ENCODE peak calls at places on chromosomes 11 and 22, in six cellular contexts. E is OCI-LY7, W is neural progenitor cell, A is hepatocyte, V is PC-3, G is GM23338. K is an unnamed sample.

GRCh38 chr11:48047616-48048015 is 67.3 kb downstream of the PTPRJ start:
- DNase-seq in E (no peak), G (no peak), V (no peak), A (peak; percentile 42), W (no peak), K (peak; percentile 70)

GRCh38 chr11:123304828-123305530 is 109.9 kb upstream of the CLMP start:
- DNase-seq in A (no peak), E (peak; percentile 60), W (peak; percentile 36), V (no peak), G (peak; percentile 45), K (no peak)

GRCh38 chr11:61688368-61689163 is 8.4 kb downstream of the DAGLA start:
- DNase-seq in W (no peak), V (no peak), G (no peak), A (no peak), E (no peak), K (peak; percentile 87)

GRCh38 chr11:118398797-118399564 is 2.4 kb upstream of the ATP5MG start:
- DNase-seq in A (no peak), E (peak; percentile 54), G (no peak), W (no peak), V (no peak), K (peak; percentile 24)

GRCh38 chr11:1437500-1437899 is 47.8 kb downstream of the BRSK2 start:
- DNase-seq in V (no peak), G (no peak), W (peak; percentile 50), E (no peak), A (peak; percentile 93), K (peak; percentile 60)

GRCh38 chr22:45550416-45550815 is 47.7 kb downstream of the FBLN1 start:
- DNase-seq in G (no peak), V (no peak), W (no peak), A (peak; percentile 3), E (no peak), K (no peak)

GRCh38 chr11:19565639-19566038 is 147.0 kb upstream of the NAV2 start:
- DNase-seq in W (no peak), E (no peak), G (no peak), V (no peak), A (no peak), K (no peak)

GRCh38 chr11:115447273-115447864 is 56.8 kb downstream of the CADM1 start:
- DNase-seq in W (no peak), A (no peak), G (no peak), E (no peak), V (no peak), K (no peak)

GRCh38 chr11:34364102-34364501 is 6.3 kb upstream of the ABTB2 start:
- DNase-seq in A (no peak), W (no peak), V (no peak), G (no peak), E (no peak), K (no peak)

GRCh38 chr11:106695506-106695905 is 322.8 kb downstream of the GUCY1A2 start:
- DNase-seq in W (no peak), G (no peak), E (no peak), V (peak; percentile 12), A (peak; percentile 10), K (peak; percentile 50)

GRCh38 chr22:40603088-40603605 is 33.4 kb downstream of the MRTFA start:
- DNase-seq in E (no peak), G (no peak), W (no peak), V (peak; percentile 50), A (peak; percentile 11), K (peak; percentile 85)

GRCh38 chr11:84524422-84525051 is 1102.6 kb downstream of the DLG2 start:
- DNase-seq in G (peak; percentile 46), A (peak; percentile 8), V (peak; percentile 57), E (peak; percentile 27), W (peak; percentile 44), K (peak; percentile 67)

GRCh38 chr22:29710922-29711593 is 8.7 kb upstream of the CABP7 start:
- DNase-seq in A (no peak), G (no peak), E (no peak), W (no peak), V (no peak), K (no peak)

GRCh38 chr11:14644396-14645246 is 1.0 kb downstream of the PDE3B start:
- DNase-seq in E (no peak), W (peak; percentile 65), G (peak; percentile 68), A (peak; percentile 21), V (no peak), K (peak; percentile 46)

GRCh38 chr22:28795932-28796856 is 4.2 kb downstream of the XBP1 start:
- DNase-seq in W (no peak), E (no peak), G (no peak), A (no peak), V (no peak), K (no peak)

GRCh38 chr11:36034572-36035331 is 90.9 kb downstream of the LDLRAD3 start:
- DNase-seq in E (no peak), A (peak; percentile 60), G (no peak), V (peak; percentile 92), W (no peak), K (peak; percentile 90)

GRCh38 chr11:124115782-124116616 is 749 bp downstream of the VWA5A start:
- DNase-seq in E (no peak), A (peak; percentile 24), G (peak; percentile 73), V (no peak), W (peak; percentile 30), K (no peak)

GRCh38 chr11:19680824-19681368 is 31.7 kb upstream of the NAV2 start:
- DNase-seq in E (no peak), G (no peak), W (no peak), A (no peak), V (peak; percentile 20), K (peak; percentile 72)

GRCh38 chr11:75615709-75616108 is 53.1 kb downstream of the MAP6 start:
- DNase-seq in E (no peak), W (no peak), A (no peak), V (no peak), G (no peak), K (no peak)

GRCh38 chr11:8809185-8809584 is 101.8 kb upstream of the AKIP1 start:
- DNase-seq in W (no peak), V (no peak), A (no peak), E (no peak), G (no peak), K (peak; percentile 30)

GRCh38 chr11:8808226-8808585 is 102.8 kb upstream of the AKIP1 start:
- DNase-seq in A (no peak), E (no peak), G (no peak), V (no peak), W (no peak), K (no peak)

GRCh38 chr11:8809605-8810272 is 101.2 kb upstream of the AKIP1 start:
- DNase-seq in V (no peak), A (no peak), G (no peak), W (peak; percentile 51), E (no peak), K (peak; percentile 33)

GRCh38 chr11:8806974-8807373 is 104.0 kb upstream of the AKIP1 start:
- DNase-seq in G (no peak), A (no peak), E (no peak), W (no peak), V (no peak), K (no peak)

DNA sequence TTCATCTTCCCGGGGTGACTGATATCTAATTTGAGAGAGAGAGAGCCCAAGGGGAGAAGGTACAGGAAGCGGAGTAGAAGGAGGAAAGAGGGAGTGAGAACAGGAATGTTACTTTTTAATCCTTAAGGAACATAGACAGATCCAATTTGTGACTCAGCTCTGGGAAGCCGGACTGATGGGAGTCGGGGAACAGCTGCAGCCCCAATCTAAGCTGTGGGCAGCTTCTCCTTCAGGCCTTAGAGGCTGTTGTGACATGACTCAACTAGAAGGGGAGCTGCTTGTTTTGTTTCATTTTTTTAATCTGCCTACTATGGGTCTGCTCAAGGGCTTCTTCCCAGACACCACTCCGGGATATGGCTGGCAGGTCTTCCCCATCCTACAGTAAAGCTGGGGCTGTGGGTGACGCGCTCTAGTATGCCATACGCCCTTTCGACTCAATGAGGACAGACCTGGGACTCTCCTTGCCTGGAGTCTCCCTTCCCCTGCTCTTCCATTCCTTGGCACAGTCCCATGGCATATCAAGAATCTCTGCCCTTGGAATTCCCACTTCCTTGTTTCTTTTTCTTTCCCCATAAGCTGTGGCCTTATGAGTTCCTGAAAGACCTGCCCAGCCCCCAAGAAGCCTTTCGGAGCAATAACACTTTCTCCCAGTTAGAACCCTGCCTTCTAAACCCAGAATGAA is 103.3 kb upstream of the AKIP1 start:
- DNase-seq in V (no peak), G (no peak), A (no peak), E (no peak), W (no peak), K (peak; percentile 84)
- TF ChIP-seq EZH2phosphoT487 in V (no peak), G (no peak), A (no peak), E (no peak), W (no peak), K (no peak)

GRCh38 chr22:35740616-35741015 is 22.9 kb downstream of the APOL5 start:
- DNase-seq in V (no peak), A (no peak), E (no peak), W (no peak), G (no peak), K (peak; percentile 15)
- H3K4me1 ChIP-seq in V (peaks cover 22% of the 10 kb centered on the region), A (peaks cover 10% of the 10 kb centered on the region), E (peaks cover 39% of the 10 kb centered on the region), W (peaks cover 7% of the 10 kb centered on the region), G (peaks cover 13% of the 10 kb centered on the region), K (peaks cover 36% of the 10 kb centered on the region)

DNA sequence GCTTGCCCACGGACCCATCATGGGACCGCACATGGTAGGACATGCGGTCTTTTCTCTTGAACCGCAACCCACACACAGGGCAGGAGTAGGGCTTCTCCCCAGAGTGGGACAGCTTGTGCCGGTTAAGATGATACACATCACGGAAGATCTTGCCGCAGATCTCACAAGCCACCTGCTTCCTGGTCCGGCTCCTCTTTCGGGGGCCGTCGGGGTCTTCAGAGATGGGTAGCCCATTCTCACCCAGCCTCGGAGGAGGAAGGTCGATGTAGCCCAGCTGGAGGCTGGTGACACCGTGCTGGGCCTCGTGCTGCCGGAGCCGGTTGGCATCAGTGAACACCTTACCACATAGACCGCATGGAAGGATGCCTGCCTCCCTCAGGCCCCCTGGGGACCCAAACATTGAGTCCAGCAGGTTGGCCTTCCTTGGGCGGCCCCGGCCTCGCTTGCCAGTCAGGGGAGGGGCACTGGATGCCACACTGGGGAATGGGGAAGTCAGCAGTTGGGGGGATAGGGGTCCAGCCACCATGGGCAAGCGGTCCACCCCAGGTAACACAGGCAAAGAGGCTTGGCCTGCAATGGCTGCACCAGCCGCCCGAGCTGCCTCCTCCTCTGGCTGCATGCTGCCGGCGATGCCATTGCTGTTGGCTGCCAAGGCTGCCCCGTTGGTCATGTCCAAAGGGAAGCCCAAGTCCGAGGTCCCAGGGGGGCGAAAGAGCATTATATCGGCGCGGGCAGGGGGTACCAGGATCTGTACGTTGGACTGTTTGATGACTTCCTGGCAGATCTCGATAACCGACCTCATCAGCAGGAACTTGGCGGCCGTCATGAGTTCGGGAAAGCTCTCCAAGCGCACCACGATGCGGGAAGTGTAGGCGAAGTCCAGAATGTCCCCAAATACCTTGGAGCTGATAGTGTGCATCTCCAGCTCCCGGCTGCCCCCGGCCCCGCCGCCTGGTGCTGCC is 1.5 kb downstream of the PATZ1 start:
- DNase-seq in W (peak; percentile 9), V (peak; percentile 39), G (peak; percentile 25), A (peak; percentile 58), E (peak; percentile 65), K (peak; percentile 50)
- TF ChIP-seq EZH2phosphoT487 in W (no peak), V (no peak), G (no peak), A (no peak), E (no peak), K (no peak)

GRCh38 chr22:47340851-47341436 is 578.5 kb downstream of the TBC1D22A start:
- DNase-seq in W (no peak), E (no peak), A (no peak), V (peak; percentile 28), G (no peak), K (peak; percentile 33)
- H3K4me1 ChIP-seq in W (no peaks in the 10 kb centered on the region), E (no peaks in the 10 kb centered on the region), A (no peaks in the 10 kb centered on the region), V (peaks cover 12% of the 10 kb centered on the region), G (no peaks in the 10 kb centered on the region), K (peaks cover 5% of the 10 kb centered on the region)

GRCh38 chr11:99268895-99269294 is 248.1 kb downstream of the CNTN5 start:
- DNase-seq in E (no peak), W (no peak), A (no peak), G (no peak), V (peak; percentile 18), K (no peak)
- TF ChIP-seq EZH2phosphoT487 in E (no peak), W (no peak), A (no peak), G (no peak), V (no peak), K (no peak)